ENCODE peak calls at places on chromosomes 6 and 20, in five cellular contexts. One of them, this sample, is unnamed.

GRCh38 chr6:1129141-1129540 is 182.8 kb upstream of the FOXQ1 start:
- DNase-seq in A172: no peak
- DNase-seq in AG08395: peak
- DNase-seq in occipital lobe: no peak
- DNase-seq in Calu3: no peak
- DNase-seq in this sample: no peak

GRCh38 chr6:16876201-16876600 is 114.9 kb upstream of the ATXN1 start:
- DNase-seq in Calu3: no peak
- DNase-seq in AG08395: no peak
- DNase-seq in occipital lobe: no peak
- DNase-seq in A172: peak
- DNase-seq in this sample: no peak

GRCh38 chr6:31143148-31143547 is 4.3 kb upstream of the PSORS1C2 start:
- DNase-seq in occipital lobe: no peak
- DNase-seq in Calu3: no peak
- DNase-seq in AG08395: peak
- DNase-seq in A172: peak
- DNase-seq in this sample: no peak

GRCh38 chr6:108200631-108201030 is 34.8 kb downstream of the NR2E1 start:
- DNase-seq in occipital lobe: no peak
- DNase-seq in AG08395: no peak
- DNase-seq in A172: peak
- DNase-seq in Calu3: peak
- DNase-seq in this sample: no peak

GRCh38 chr6:106702451-106703110 is 73.2 kb downstream of the QRSL1 start:
- DNase-seq in Calu3: no peak
- DNase-seq in AG08395: no peak
- DNase-seq in occipital lobe: no peak
- DNase-seq in A172: no peak
- DNase-seq in this sample: no peak

GRCh38 chr20:49286689-49287551 is 9.1 kb upstream of the ZNFX1 start:
- DNase-seq in AG08395: no peak
- DNase-seq in Calu3: peak
- DNase-seq in occipital lobe: no peak
- DNase-seq in A172: peak
- DNase-seq in this sample: no peak

GRCh38 chr20:16821211-16822089 is 73.3 kb downstream of the OTOR start:
- DNase-seq in AG08395: peak
- DNase-seq in occipital lobe: no peak
- DNase-seq in Calu3: peak
- DNase-seq in A172: peak
- DNase-seq in this sample: no peak

GRCh38 chr6:156752666-156753301 is 24.4 kb upstream of the ARID1B start:
- DNase-seq in Calu3: peak
- DNase-seq in A172: no peak
- DNase-seq in AG08395: no peak
- DNase-seq in occipital lobe: no peak
- DNase-seq in this sample: no peak

GRCh38 chr6:82178084-82178758 is 69.3 kb downstream of the IBTK start:
- DNase-seq in AG08395: peak
- DNase-seq in Calu3: no peak
- DNase-seq in occipital lobe: no peak
- DNase-seq in A172: no peak
- DNase-seq in this sample: no peak

GRCh38 chr20:64103871-64104666 is 3.3 kb downstream of the NPBWR2 start:
- DNase-seq in A172: no peak
- DNase-seq in occipital lobe: no peak
- DNase-seq in AG08395: no peak
- DNase-seq in Calu3: no peak
- DNase-seq in this sample: no peak

GRCh38 chr6:25041676-25042598 is 106.2 kb upstream of the RIPOR2 start:
- DNase-seq in AG08395: no peak
- DNase-seq in A172: no peak
- DNase-seq in Calu3: no peak
- DNase-seq in occipital lobe: no peak
- DNase-seq in this sample: no peak

GRCh38 chr20:48733296-48733790 is 94.5 kb downstream of the PREX1 start:
- DNase-seq in AG08395: no peak
- DNase-seq in occipital lobe: no peak
- DNase-seq in A172: peak
- DNase-seq in Calu3: no peak
- DNase-seq in this sample: no peak

GRCh38 chr6:154370545-154370944 is 13.9 kb upstream of the IPCEF1 start:
- DNase-seq in occipital lobe: peak
- DNase-seq in AG08395: peak
- DNase-seq in A172: peak
- DNase-seq in Calu3: peak
- DNase-seq in this sample: no peak

GRCh38 chr6:137746264-137746663 is 120.8 kb upstream of the TNFAIP3 start:
- DNase-seq in A172: no peak
- DNase-seq in AG08395: no peak
- DNase-seq in occipital lobe: no peak
- DNase-seq in Calu3: no peak
- DNase-seq in this sample: no peak

GRCh38 chr6:1592852-1593251 is 16.9 kb upstream of the FOXC1 start:
- DNase-seq in A172: no peak
- DNase-seq in occipital lobe: no peak
- DNase-seq in AG08395: no peak
- DNase-seq in Calu3: no peak
- DNase-seq in this sample: peak

GRCh38 chr20:16761305-16761829 is 13.2 kb downstream of the OTOR start:
- DNase-seq in A172: peak
- DNase-seq in Calu3: peak
- DNase-seq in occipital lobe: peak
- DNase-seq in AG08395: peak
- DNase-seq in this sample: no peak

GRCh38 chr20:58418949-58419748 is 30.1 kb downstream of the VAPB start:
- DNase-seq in Calu3: no peak
- DNase-seq in AG08395: no peak
- DNase-seq in A172: no peak
- DNase-seq in occipital lobe: no peak
- DNase-seq in this sample: no peak

GRCh38 chr20:19376451-19376971 is 164.1 kb downstream of the SLC24A3 start:
- DNase-seq in Calu3: no peak
- DNase-seq in AG08395: no peak
- DNase-seq in A172: no peak
- DNase-seq in occipital lobe: no peak
- DNase-seq in this sample: no peak

GRCh38 chr20:45967551-45968080 is 4.4 kb downstream of the ZNF335 start:
- DNase-seq in occipital lobe: no peak
- DNase-seq in AG08395: no peak
- DNase-seq in A172: no peak
- DNase-seq in Calu3: no peak
- DNase-seq in this sample: no peak

GRCh38 chr6:44725070-44725469 is 337.6 kb downstream of the CDC5L start:
- DNase-seq in occipital lobe: no peak
- DNase-seq in AG08395: peak
- DNase-seq in Calu3: no peak
- DNase-seq in A172: no peak
- DNase-seq in this sample: peak

GRCh38 chr6:89952696-89953095 is 58.4 kb downstream of the GJA10 start:
- DNase-seq in Calu3: no peak
- DNase-seq in AG08395: peak
- DNase-seq in occipital lobe: no peak
- DNase-seq in A172: peak
- DNase-seq in this sample: no peak

GRCh38 chr6:11224252-11224965 is 8.1 kb downstream of the NEDD9 start:
- DNase-seq in A172: peak
- DNase-seq in occipital lobe: no peak
- DNase-seq in AG08395: no peak
- DNase-seq in Calu3: no peak
- DNase-seq in this sample: no peak

GRCh38 chr20:31706607-31707257 is 15.9 kb downstream of the BCL2L1 start:
- DNase-seq in AG08395: no peak
- DNase-seq in occipital lobe: no peak
- DNase-seq in Calu3: no peak
- DNase-seq in A172: no peak
- DNase-seq in this sample: no peak

GRCh38 chr20:57860576-57860975 is 150.8 kb upstream of the PMEPA1 start:
- DNase-seq in Calu3: no peak
- DNase-seq in occipital lobe: no peak
- DNase-seq in A172: no peak
- DNase-seq in AG08395: no peak
- DNase-seq in this sample: no peak

GRCh38 chr20:45965169-45966002 is 6.6 kb downstream of the ZNF335 start:
- DNase-seq in AG08395: no peak
- DNase-seq in A172: no peak
- DNase-seq in Calu3: no peak
- DNase-seq in occipital lobe: no peak
- DNase-seq in this sample: no peak

GRCh38 chr6:4667591-4667990 is 108.6 kb upstream of the CDYL start:
- DNase-seq in A172: no peak
- DNase-seq in occipital lobe: no peak
- DNase-seq in AG08395: no peak
- DNase-seq in Calu3: no peak
- DNase-seq in this sample: peak

GRCh38 chr6:100473182-100473581 is 8.5 kb upstream of the SIM1 start:
- DNase-seq in occipital lobe: no peak
- DNase-seq in A172: no peak
- DNase-seq in Calu3: no peak
- DNase-seq in AG08395: no peak
- DNase-seq in this sample: no peak

GRCh38 chr6:6714498-6715360 is 126.2 kb downstream of the LY86 start:
- DNase-seq in Calu3: no peak
- DNase-seq in occipital lobe: no peak
- DNase-seq in A172: no peak
- DNase-seq in AG08395: peak
- DNase-seq in this sample: no peak

GRCh38 chr6:43541774-43542471 is 25.0 kb downstream of the POLR1C start:
- DNase-seq in Calu3: no peak
- DNase-seq in A172: no peak
- DNase-seq in AG08395: no peak
- DNase-seq in occipital lobe: no peak
- DNase-seq in this sample: no peak

GRCh38 chr20:48191200-48191599 is 405.9 kb upstream of the SULF2 start:
- DNase-seq in occipital lobe: no peak
- DNase-seq in Calu3: peak
- DNase-seq in A172: no peak
- DNase-seq in AG08395: no peak
- DNase-seq in this sample: no peak

GRCh38 chr6:107624541-107624940 is 134.6 kb downstream of the SOBP start:
- DNase-seq in Calu3: no peak
- DNase-seq in AG08395: no peak
- DNase-seq in A172: peak
- DNase-seq in occipital lobe: no peak
- DNase-seq in this sample: no peak

GRCh38 chr20:37804584-37805566 is 98.1 kb upstream of the VSTM2L start:
- DNase-seq in AG08395: no peak
- DNase-seq in occipital lobe: no peak
- DNase-seq in Calu3: no peak
- DNase-seq in A172: no peak
- DNase-seq in this sample: no peak

GRCh38 chr6:21176197-21176596 is 417.4 kb upstream of the SOX4 start:
- DNase-seq in Calu3: no peak
- DNase-seq in occipital lobe: no peak
- DNase-seq in AG08395: no peak
- DNase-seq in A172: no peak
- DNase-seq in this sample: no peak

GRCh38 chr20:26163890-26164289 is 467.2 kb upstream of the ZNF337 start:
- DNase-seq in A172: peak
- DNase-seq in AG08395: peak
- DNase-seq in Calu3: no peak
- DNase-seq in occipital lobe: no peak
- DNase-seq in this sample: no peak

GRCh38 chr20:9388826-9389187 is 125.6 kb upstream of the LAMP5 start:
- DNase-seq in A172: no peak
- DNase-seq in occipital lobe: no peak
- DNase-seq in Calu3: no peak
- DNase-seq in AG08395: no peak
- DNase-seq in this sample: no peak

GRCh38 chr6:169042061-169042460 is 211.6 kb downstream of the THBS2 start:
- DNase-seq in Calu3: no peak
- DNase-seq in A172: no peak
- DNase-seq in occipital lobe: no peak
- DNase-seq in AG08395: no peak
- DNase-seq in this sample: no peak

GRCh38 chr6:142907544-142907943 is 37.4 kb downstream of the HIVEP2 start:
- DNase-seq in Calu3: no peak
- DNase-seq in occipital lobe: no peak
- DNase-seq in A172: no peak
- DNase-seq in AG08395: no peak
- DNase-seq in this sample: no peak

GRCh38 chr20:59082981-59083380 is 40.4 kb upstream of the PRELID3B start:
- DNase-seq in AG08395: peak
- DNase-seq in occipital lobe: no peak
- DNase-seq in A172: peak
- DNase-seq in Calu3: no peak
- DNase-seq in this sample: no peak

GRCh38 chr6:113873043-113873667 is 16.0 kb downstream of the MARCKS start:
- DNase-seq in A172: no peak
- DNase-seq in Calu3: peak
- DNase-seq in occipital lobe: no peak
- DNase-seq in AG08395: no peak
- DNase-seq in this sample: no peak

This sample was measured in type B pancreatic cell.